ENCODE peak calls at places on chromosomes 5 and 9, in five cellular contexts. B is GM23338, J is NCI-H748 treated with DMSO at 0.1 percent for 48 hours, W is RWPE2, R is hepatocyte. T is an unnamed sample.

GRCh38 chr5:172418847-172419810 is 35.2 kb downstream of the SH3PXD2B start:
- DNase-seq in B (no peak), J (no peak), W (peak; percentile 87), R (peak; percentile 30), T (no peak)

GRCh38 chr5:138138949-138139775 is at the start of gene NME5:
- DNase-seq in B (peak; percentile 90), J (peak; percentile 66), W (no peak), R (peak; percentile 66), T (peak; percentile 28)

GRCh38 chr5:159732220-159732619 is 184.1 kb upstream of the ADRA1B start:
- DNase-seq in B (no peak), J (no peak), W (no peak), R (no peak), T (no peak)

GRCh38 chr5:37554938-37555337 is 175.8 kb downstream of the WDR70 start:
- DNase-seq in B (peak; percentile 71), J (peak; percentile 53), W (no peak), R (no peak), T (no peak)

GRCh38 chr5:178110511-178110910 is 2.8 kb upstream of the N4BP3 start:
- DNase-seq in B (no peak), J (no peak), W (no peak), R (no peak), T (no peak)

GRCh38 chr9:37931586-37931985 is 27.7 kb upstream of the SLC25A51 start:
- DNase-seq in B (no peak), J (no peak), W (no peak), R (no peak), T (no peak)

GRCh38 chr5:95870105-95870672 is 47.7 kb upstream of the GLRX start:
- DNase-seq in B (no peak), J (no peak), W (no peak), R (no peak), T (no peak)

GRCh38 chr9:85202596-85202995 is 533.1 kb downstream of the NTRK2 start:
- DNase-seq in B (no peak), J (no peak), W (no peak), R (no peak), T (no peak)

GRCh38 chr5:1190296-1190695 is 11.1 kb upstream of the SLC6A19 start:
- DNase-seq in B (no peak), J (no peak), W (peak; percentile 29), R (no peak), T (no peak)

GRCh38 chr5:36357391-36357790 is 55.7 kb upstream of the RANBP3L start:
- DNase-seq in B (no peak), J (no peak), W (no peak), R (no peak), T (peak; percentile 57)

T was measured in smooth muscle cell of the brain vasculature.